ENCODE peak calls at places on chromosomes 3 and 15, in ten cellular contexts. M, K, R, A, F, J, D, T, S and Q are unnamed samples.

GRCh38 chr3:128083980-128084674 is 31.9 kb downstream of the SEC61A1 start:
- DNase-seq in M (no peak), K (no peak), R (no peak), A (no peak), F (no peak), J (peak; percentile 70), D (peak; percentile 56), T (no peak), S (no peak), Q (no peak)

GRCh38 chr3:159668461-159668860 is 320.2 kb upstream of the IL12A start:
- DNase-seq in M (no peak), K (no peak), R (no peak), A (no peak), F (no peak), J (no peak), D (no peak), T (no peak), S (no peak), Q (no peak)

GRCh38 chr3:108006077-108006675 is 84.7 kb downstream of the CD47 start:
- DNase-seq in M (no peak), K (no peak), R (no peak), A (no peak), F (no peak), J (peak; percentile 64), D (peak; percentile 27), T (no peak), S (no peak), Q (no peak)

GRCh38 chr3:119420196-119420595 is 43.2 kb downstream of the TMEM39A start:
- DNase-seq in M (no peak), K (no peak), R (no peak), A (no peak), F (no peak), J (no peak), D (no peak), T (no peak), S (no peak), Q (no peak)

GRCh38 chr3:38984110-38984509 is 67.6 kb downstream of the SCN11A start:
- DNase-seq in M (no peak), K (no peak), R (no peak), A (no peak), F (no peak), J (no peak), D (no peak), T (no peak), S (no peak), Q (no peak)

GRCh38 chr15:32974691-32975090 is 219.8 kb downstream of the FMN1 start:
- DNase-seq in M (no peak), K (no peak), R (no peak), A (no peak), F (no peak), J (no peak), D (peak; percentile 82), T (no peak), S (no peak), Q (no peak)

GRCh38 chr3:112973325-112974177 is 1.4 kb downstream of the CD200R1 start:
- DNase-seq in M (no peak), K (peak; percentile 27), R (no peak), A (peak; percentile 48), F (no peak), J (no peak), D (no peak), T (no peak), S (no peak), Q (no peak)

GRCh38 chr3:181358060-181358459 is 353.7 kb upstream of the SOX2 start:
- DNase-seq in M (no peak), K (no peak), R (no peak), A (no peak), F (no peak), J (no peak), D (no peak), T (no peak), S (no peak), Q (no peak)

GRCh38 chr3:128632301-128632700 is 18.3 kb downstream of the RPN1 start:
- DNase-seq in M (no peak), K (no peak), R (no peak), A (no peak), F (no peak), J (no peak), D (no peak), T (no peak), S (no peak), Q (no peak)

GRCh38 chr3:115148142-115148790 is 1.2 kb upstream of the ZBTB20 start:
- DNase-seq in M (no peak), K (no peak), R (no peak), A (no peak), F (peak; percentile 79), J (no peak), D (peak; percentile 29), T (peak; percentile 17), S (no peak), Q (no peak)

GRCh38 chr3:138078096-138078495 is 37.3 kb downstream of the DZIP1L start:
- DNase-seq in M (no peak), K (no peak), R (no peak), A (no peak), F (no peak), J (no peak), D (peak; percentile 23), T (no peak), S (no peak), Q (no peak)

GRCh38 chr15:78374436-78375393 is 34.6 kb downstream of the CRABP1 start:
- DNase-seq in M (no peak), K (no peak), R (no peak), A (no peak), F (no peak), J (peak; percentile 13), D (no peak), T (no peak), S (no peak), Q (no peak)

GRCh38 chr15:76060098-76060989 is 559 bp downstream of the TMEM266 start:
- DNase-seq in M (no peak), K (no peak), R (no peak), A (peak; percentile 35), F (no peak), J (no peak), D (no peak), T (no peak), S (peak; percentile 18), Q (no peak)

GRCh38 chr15:71743861-71744382 is 66.4 kb upstream of the NR2E3 start:
- DNase-seq in M (peak; percentile 54), K (no peak), R (peak; percentile 39), A (peak; percentile 68), F (peak; percentile 41), J (peak; percentile 74), D (peak; percentile 46), T (no peak), S (peak; percentile 52), Q (peak; percentile 38)

GRCh38 chr3:132418916-132419315 is 1.6 kb downstream of the DNAJC13 start:
- DNase-seq in M (no peak), K (no peak), R (no peak), A (no peak), F (no peak), J (no peak), D (peak; percentile 13), T (no peak), S (no peak), Q (no peak)

GRCh38 chr3:46110701-46111493 is 83.6 kb upstream of the XCR1 start:
- DNase-seq in M (no peak), K (no peak), R (no peak), A (peak; percentile 13), F (peak; percentile 0), J (no peak), D (peak; percentile 75), T (peak; percentile 93), S (no peak), Q (no peak)

GRCh38 chr15:70375006-70375409 is 277.3 kb upstream of the TLE3 start:
- DNase-seq in M (no peak), K (no peak), R (no peak), A (no peak), F (no peak), J (no peak), D (peak; percentile 22), T (peak; percentile 26), S (no peak), Q (no peak)

GRCh38 chr3:55742027-55742710 is 255.1 kb upstream of the WNT5A start:
- DNase-seq in M (no peak), K (no peak), R (no peak), A (no peak), F (no peak), J (no peak), D (peak; percentile 59), T (no peak), S (no peak), Q (no peak)

GRCh38 chr15:55253580-55253979 is 36.0 kb downstream of the RAB27A start:
- DNase-seq in M (no peak), K (no peak), R (no peak), A (no peak), F (no peak), J (no peak), D (peak; percentile 59), T (no peak), S (no peak), Q (no peak)

GRCh38 chr3:58528629-58529028 is 8.4 kb downstream of the ACOX2 start:
- DNase-seq in M (no peak), K (no peak), R (no peak), A (no peak), F (peak; percentile 23), J (peak; percentile 92), D (peak; percentile 33), T (no peak), S (no peak), Q (no peak)

GRCh38 chr3:161548301-161548700 is 51.7 kb downstream of the OTOL1 start:
- DNase-seq in M (no peak), K (no peak), R (no peak), A (no peak), F (no peak), J (no peak), D (no peak), T (no peak), S (no peak), Q (no peak)

GRCh38 chr3:171457263-171458055 is 2.7 kb downstream of the TNIK start:
- DNase-seq in M (peak; percentile 14), K (no peak), R (no peak), A (no peak), F (no peak), J (no peak), D (no peak), T (no peak), S (no peak), Q (no peak)

GRCh38 chr3:111714305-111714704 is 119.2 kb upstream of the ZBED2 start:
- DNase-seq in M (no peak), K (no peak), R (no peak), A (no peak), F (no peak), J (no peak), D (peak; percentile 46), T (no peak), S (no peak), Q (no peak)

GRCh38 chr3:58884457-58884856 is 165.4 kb downstream of the CFAP20DC start:
- DNase-seq in M (no peak), K (no peak), R (no peak), A (no peak), F (no peak), J (no peak), D (no peak), T (no peak), S (no peak), Q (no peak)

GRCh38 chr15:91254766-91255165 is 154.7 kb downstream of the SV2B start:
- DNase-seq in M (no peak), K (no peak), R (no peak), A (no peak), F (no peak), J (no peak), D (no peak), T (no peak), S (no peak), Q (no peak)

GRCh38 chr15:48361690-48362089 is 30.5 kb downstream of the DUT start:
- DNase-seq in M (no peak), K (no peak), R (no peak), A (no peak), F (no peak), J (no peak), D (no peak), T (no peak), S (no peak), Q (no peak)

GRCh38 chr3:187044206-187044605 is 95.1 kb downstream of the RPL39L start:
- DNase-seq in M (no peak), K (no peak), R (no peak), A (peak; percentile 66), F (no peak), J (no peak), D (no peak), T (no peak), S (no peak), Q (no peak)

GRCh38 chr3:22960326-22960984 is 242.7 kb upstream of the UBE2E2 start:
- DNase-seq in M (peak; percentile 28), K (no peak), R (no peak), A (peak; percentile 32), F (peak; percentile 39), J (peak; percentile 76), D (peak; percentile 33), T (peak; percentile 17), S (no peak), Q (no peak)